ENCODE peak calls at places on chromosome 5, in eight cellular contexts. A, L, Y, T, I, K, M and R are unnamed samples.
A peak's percentile ranks its signal among the peaks of the same experiment; 100 is the strongest.

GRCh38 chr5:14908195-14908594 is 36.6 kb upstream of the ANKH start:
- DNase-seq in I (peak; percentile 23), L (no peak), Y (no peak), K (no peak), A (no peak), M (no peak), T (no peak), R (no peak)

GRCh38 chr5:148884339-148885020 is 58.1 kb downstream of the ADRB2 start:
- DNase-seq in M (no peak), Y (no peak), A (no peak), T (no peak), K (no peak), L (no peak), I (peak; percentile 31), R (no peak)

GRCh38 chr5:59685806-59686205 is 207.7 kb downstream of the PDE4D start:
- DNase-seq in T (no peak), A (no peak), M (no peak), L (no peak), K (no peak), I (peak; percentile 9), Y (no peak), R (no peak)

GRCh38 chr5:178111925-178112324 is 1.4 kb upstream of the N4BP3 start:
- DNase-seq in M (no peak), K (peak; percentile 48), T (no peak), I (peak; percentile 25), Y (no peak), A (no peak), L (no peak), R (no peak)

GRCh38 chr5:24547127-24547526 is 97.7 kb downstream of the CDH10 start:
- DNase-seq in T (no peak), K (peak; percentile 11), L (no peak), A (no peak), M (no peak), Y (no peak), I (no peak), R (no peak)

GRCh38 chr5:67901816-67902496 is 313.6 kb upstream of the PIK3R1 start:
- DNase-seq in L (no peak), K (no peak), Y (no peak), I (no peak), T (no peak), A (no peak), M (no peak), R (no peak)

GRCh38 chr5:2192496-2192895 is 309.8 kb upstream of the IRX4 start:
- DNase-seq in Y (no peak), I (no peak), A (no peak), K (no peak), M (no peak), T (no peak), L (no peak), R (no peak)

GRCh38 chr5:13660072-13660471 is 284.4 kb downstream of the DNAH5 start:
- DNase-seq in A (no peak), Y (no peak), T (peak; percentile 46), K (no peak), I (peak; percentile 70), M (no peak), L (no peak), R (no peak)

GRCh38 chr5:35819026-35819425 is 37.7 kb upstream of the IL7R start:
- DNase-seq in I (no peak), M (no peak), K (no peak), T (no peak), A (no peak), Y (no peak), L (no peak), R (no peak)

GRCh38 chr5:151742870-151743294 is 15.5 kb downstream of the ATOX1 start:
- DNase-seq in L (no peak), T (peak; percentile 89), I (peak; percentile 74), A (no peak), Y (no peak), K (peak; percentile 80), M (peak; percentile 56), R (peak; percentile 43)

GRCh38 chr5:105168806-105169205 is 1606.2 kb upstream of the NUDT12 start:
- DNase-seq in T (no peak), Y (no peak), A (no peak), M (no peak), K (no peak), I (no peak), L (no peak), R (no peak)

GRCh38 chr5:138457532-138458275 is 7.6 kb upstream of the EGR1 start:
- DNase-seq in M (no peak), A (no peak), T (no peak), L (no peak), I (no peak), K (peak; percentile 4), Y (no peak), R (peak; percentile 7)

GRCh38 chr5:7546555-7546954 is 150.6 kb downstream of the ADCY2 start:
- DNase-seq in Y (no peak), K (no peak), A (no peak), T (no peak), M (no peak), L (no peak), I (no peak), R (no peak)

GRCh38 chr5:34552129-34552528 is 104.0 kb upstream of the RAI14 start:
- DNase-seq in L (no peak), K (no peak), A (no peak), I (peak; percentile 45), T (no peak), Y (no peak), M (no peak), R (no peak)

GRCh38 chr5:90134892-90135291 is 274.7 kb downstream of the CETN3 start:
- DNase-seq in Y (no peak), A (no peak), T (no peak), I (peak; percentile 31), M (no peak), K (peak; percentile 9), L (peak; percentile 19), R (peak; percentile 66)

GRCh38 chr5:32144637-32145207 is 29.4 kb downstream of the GOLPH3 start:
- DNase-seq in Y (no peak), T (no peak), K (no peak), M (no peak), A (no peak), L (no peak), I (no peak), R (no peak)

GRCh38 chr5:37831821-37832524 is 7.9 kb downstream of the GDNF start:
- DNase-seq in M (no peak), L (no peak), Y (no peak), A (no peak), I (peak; percentile 84), T (no peak), K (no peak), R (no peak)

GRCh38 chr5:532521-533242 is 8.4 kb upstream of the SLC9A3 start:
- DNase-seq in Y (no peak), I (no peak), T (no peak), K (peak; percentile 58), A (no peak), L (no peak), M (no peak), R (no peak)

GRCh38 chr5:33997331-33997983 is 10.4 kb downstream of the AMACR start:
- DNase-seq in T (peak; percentile 75), K (peak; percentile 75), A (no peak), Y (peak; percentile 65), L (peak; percentile 31), M (peak; percentile 19), I (peak; percentile 88), R (peak; percentile 82)

GRCh38 chr5:154311362-154311761 is 120.8 kb downstream of the GALNT10 start:
- DNase-seq in Y (peak; percentile 39), I (no peak), L (no peak), A (no peak), T (no peak), M (no peak), K (no peak), R (no peak)

GRCh38 chr5:38258319-38259061 is at the start of gene EGFLAM:
- DNase-seq in A (no peak), M (no peak), Y (no peak), T (peak; percentile 82), L (no peak), K (peak; percentile 63), I (no peak), R (peak; percentile 58)

DNA sequence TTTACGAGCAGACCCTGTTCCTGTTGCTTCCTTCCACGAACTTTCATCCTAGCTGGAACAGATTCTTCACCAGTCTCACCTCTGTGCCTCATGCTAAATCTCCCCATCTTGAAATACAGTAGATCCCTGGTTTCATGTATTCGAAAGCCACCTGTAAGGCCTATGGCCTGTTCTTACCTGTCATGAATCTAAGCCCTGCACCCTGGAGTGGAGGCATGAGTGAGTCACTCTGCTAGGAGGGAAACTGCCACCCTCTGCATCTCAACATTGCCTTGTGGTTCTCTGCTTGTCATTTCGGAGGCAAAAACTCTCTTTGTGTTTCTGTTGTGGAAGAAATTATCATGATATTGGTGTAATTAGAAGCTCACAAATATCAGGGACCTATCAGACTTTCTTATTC is 320.0 kb downstream of the ENC1 start:
- DNase-seq in A (no peak), Y (no peak), M (no peak), I (no peak), K (no peak), L (no peak), T (no peak), R (no peak)
- H3K27ac ChIP-seq in A (no peak overlapping the region), Y (no peak overlapping the region), M (no peak overlapping the region), I (no peak overlapping the region), K (no peak overlapping the region), L (no peak overlapping the region), T (no peak overlapping the region), R (no peak overlapping the region)

GRCh38 chr5:141960449-141961323 is 2.7 kb upstream of the PCDH12 start:
- DNase-seq in K (peak; percentile 92), I (peak; percentile 75), T (peak; percentile 92), L (peak; percentile 75), A (peak; percentile 58), Y (peak; percentile 90), M (peak; percentile 72), R (peak; percentile 88)
- H3K27ac ChIP-seq in K (no peak overlapping the region), I (no peak overlapping the region), T (no peak overlapping the region), L (peak overlapping the region; percentile 60), A (peak overlapping the region; percentile 20), Y (peak overlapping the region; percentile 11), M (no peak overlapping the region), R (no peak overlapping the region)

GRCh38 chr5:172801184-172801671 is 30.2 kb upstream of the DUSP1 start:
- DNase-seq in K (peak; percentile 64), T (no peak), L (no peak), A (no peak), Y (no peak), I (peak; percentile 98), M (no peak), R (no peak)

GRCh38 chr5:172800088-172800551 is 29.1 kb upstream of the DUSP1 start:
- DNase-seq in K (peak; percentile 54), Y (peak; percentile 84), M (no peak), I (peak; percentile 98), A (peak; percentile 24), L (peak; percentile 38), T (no peak), R (peak; percentile 67)

GRCh38 chr5:172798422-172799215 is 27.6 kb upstream of the DUSP1 start:
- DNase-seq in I (peak; percentile 94), K (no peak), T (no peak), M (no peak), A (no peak), Y (peak; percentile 68), L (no peak), R (no peak)

GRCh38 chr5:172797800-172798199 is 26.8 kb upstream of the DUSP1 start:
- DNase-seq in K (no peak), L (no peak), Y (no peak), A (no peak), M (no peak), T (no peak), I (no peak), R (no peak)

GRCh38 chr5:172799416-172799815 is 28.4 kb upstream of the DUSP1 start:
- DNase-seq in M (no peak), T (no peak), L (no peak), A (no peak), Y (no peak), I (no peak), K (no peak), R (no peak)
- H3K27ac ChIP-seq in M (no peak overlapping the region), T (no peak overlapping the region), L (peak overlapping the region; percentile 89), A (peak overlapping the region; percentile 74), Y (peak overlapping the region; percentile 94), I (peak overlapping the region; percentile 80), K (peak overlapping the region; percentile 57), R (no peak overlapping the region)

GRCh38 chr5:172119921-172120688 is 67.9 kb downstream of the STK10 start:
- DNase-seq in M (no peak), A (no peak), I (no peak), Y (no peak), T (no peak), K (no peak), L (no peak), R (no peak)
- H3K27ac ChIP-seq in M (no peak overlapping the region), A (no peak overlapping the region), I (no peak overlapping the region), Y (no peak overlapping the region), T (peak overlapping the region; percentile 63), K (no peak overlapping the region), L (peak overlapping the region; percentile 66), R (no peak overlapping the region)